ENCODE peak calls at places on chromosomes 12 and 14, in nine cellular contexts. X, Q, C, N, E, S, M, A and F are unnamed samples.
A peak's percentile ranks its signal among the peaks of the same experiment; 100 is the strongest.

GRCh38 chr14:24056800-24057184 is 5.0 kb downstream of the CARMIL3 start:
- DNase-seq in M (no peak), X (no peak), S (no peak), Q (no peak), C (no peak), N (no peak), E (no peak), A (peak; percentile 14), F (no peak)

GRCh38 chr14:102028733-102029132 is 58.1 kb downstream of the HSP90AA1 start:
- DNase-seq in A (peak; percentile 96), M (no peak), C (no peak), Q (peak; percentile 31), N (peak; percentile 90), S (peak; percentile 48), E (peak; percentile 77), X (no peak), F (peak; percentile 90)

GRCh38 chr12:117151195-117152031 is 38.9 kb downstream of the FBXO21 start:
- DNase-seq in A (peak; percentile 34), M (peak; percentile 39), Q (peak; percentile 30), S (peak; percentile 57), E (peak; percentile 41), C (peak; percentile 88), X (peak; percentile 67), N (peak; percentile 43), F (peak; percentile 67)

GRCh38 chr12:55659486-55660385 is 23.0 kb downstream of the OR10P1 start:
- DNase-seq in A (peak; percentile 56), X (peak; percentile 12), C (peak; percentile 49), N (peak; percentile 43), E (peak; percentile 9), Q (no peak), S (peak; percentile 19), M (peak; percentile 27), F (peak; percentile 73)

GRCh38 chr12:113720629-113721028 is 245.5 kb downstream of the RBM19 start:
- DNase-seq in N (no peak), A (no peak), S (no peak), X (no peak), M (peak; percentile 23), C (no peak), Q (no peak), E (no peak), F (no peak)

GRCh38 chr12:13981296-13981962 is at the start of gene GRIN2B:
- DNase-seq in A (no peak), X (no peak), Q (no peak), N (no peak), S (no peak), C (peak; percentile 58), M (no peak), E (no peak), F (no peak)

GRCh38 chr12:46608431-46609280 is 217.1 kb downstream of the SLC38A4 start:
- DNase-seq in N (peak; percentile 83), A (peak; percentile 30), E (peak; percentile 76), X (peak; percentile 13), Q (no peak), M (no peak), S (peak; percentile 21), C (no peak), F (peak; percentile 81)

GRCh38 chr12:48037267-48037915 is 33.1 kb upstream of the COL2A1 start:
- DNase-seq in A (no peak), Q (no peak), C (peak; percentile 95), M (peak; percentile 52), S (peak; percentile 22), X (no peak), N (peak; percentile 60), E (peak; percentile 39), F (no peak)

GRCh38 chr14:59363545-59364226 is 101.5 kb downstream of the GPR135 start:
- DNase-seq in M (no peak), S (no peak), C (no peak), N (peak; percentile 57), A (peak; percentile 98), X (peak; percentile 74), Q (no peak), E (peak; percentile 42), F (peak; percentile 43)

GRCh38 chr12:107359382-107359781 is 266.0 kb upstream of the CRY1 start:
- DNase-seq in N (peak; percentile 74), E (peak; percentile 77), A (peak; percentile 76), C (no peak), S (no peak), Q (no peak), X (no peak), M (no peak), F (peak; percentile 75)

GRCh38 chr14:61462566-61463195 is 141.3 kb downstream of the PRKCH start:
- DNase-seq in N (peak; percentile 71), A (peak; percentile 91), Q (peak; percentile 50), X (peak; percentile 73), E (peak; percentile 83), M (peak; percentile 54), S (peak; percentile 74), C (no peak), F (peak; percentile 84)

GRCh38 chr12:57626929-57627445 is 6.0 kb downstream of the B4GALNT1 start:
- DNase-seq in Q (no peak), M (no peak), S (no peak), A (no peak), E (no peak), X (no peak), N (no peak), C (no peak), F (no peak)

GRCh38 chr12:51004504-51004903 is 21.7 kb downstream of the SLC11A2 start:
- DNase-seq in E (no peak), S (no peak), X (no peak), A (no peak), Q (no peak), C (no peak), N (no peak), M (no peak), F (no peak)

GRCh38 chr12:51011960-51012359 is 14.2 kb downstream of the SLC11A2 start:
- DNase-seq in N (peak; percentile 22), M (no peak), C (peak; percentile 82), E (no peak), A (no peak), X (no peak), Q (no peak), S (no peak), F (peak; percentile 31)

GRCh38 chr12:51005671-51006070 is 20.5 kb downstream of the SLC11A2 start:
- DNase-seq in M (no peak), Q (no peak), S (no peak), E (no peak), A (peak; percentile 88), X (no peak), N (no peak), C (no peak), F (no peak)

GRCh38 chr12:51009038-51009437 is 17.1 kb downstream of the SLC11A2 start:
- DNase-seq in E (no peak), A (no peak), C (no peak), Q (peak; percentile 44), S (no peak), M (no peak), N (peak; percentile 16), X (no peak), F (no peak)

DNA sequence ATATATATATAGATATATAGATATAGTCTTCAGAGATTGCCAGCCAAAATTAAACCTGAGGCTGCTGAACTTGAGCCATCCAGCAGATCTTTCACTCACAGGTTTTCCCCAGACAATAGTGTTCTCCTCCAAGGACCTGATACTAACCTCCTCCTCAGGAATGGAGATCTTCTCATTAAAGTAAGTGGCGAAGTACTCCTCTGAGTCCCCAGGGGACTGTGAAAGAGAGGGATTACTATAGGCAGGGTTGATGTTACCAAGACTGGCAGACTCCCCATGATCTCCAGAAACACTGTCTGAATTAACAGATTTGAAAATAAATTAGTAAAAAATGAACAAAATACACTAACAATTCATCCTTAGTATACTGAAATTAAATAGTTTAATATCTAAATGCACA is 17.9 kb downstream of the SLC11A2 start:
- DNase-seq in X (no peak), N (no peak), Q (no peak), E (no peak), M (no peak), A (no peak), S (no peak), C (no peak), F (no peak)
- H3K9ac ChIP-seq in X (no peak overlapping the region), N (no peak overlapping the region), Q (no peak overlapping the region), E (no peak overlapping the region), M (no peak overlapping the region), A (no peak overlapping the region), S (no peak overlapping the region), C (no peak overlapping the region), F (no peak overlapping the region)

GRCh38 chr12:63264629-63265028 is 113.6 kb upstream of the AVPR1A start:
- DNase-seq in E (no peak), N (no peak), A (no peak), S (no peak), M (no peak), Q (no peak), C (no peak), X (no peak), F (no peak)
- H3K9ac ChIP-seq in E (no peak overlapping the region), N (no peak overlapping the region), A (no peak overlapping the region), S (no peak overlapping the region), M (no peak overlapping the region), Q (no peak overlapping the region), C (no peak overlapping the region), X (no peak overlapping the region), F (no peak overlapping the region)

DNA sequence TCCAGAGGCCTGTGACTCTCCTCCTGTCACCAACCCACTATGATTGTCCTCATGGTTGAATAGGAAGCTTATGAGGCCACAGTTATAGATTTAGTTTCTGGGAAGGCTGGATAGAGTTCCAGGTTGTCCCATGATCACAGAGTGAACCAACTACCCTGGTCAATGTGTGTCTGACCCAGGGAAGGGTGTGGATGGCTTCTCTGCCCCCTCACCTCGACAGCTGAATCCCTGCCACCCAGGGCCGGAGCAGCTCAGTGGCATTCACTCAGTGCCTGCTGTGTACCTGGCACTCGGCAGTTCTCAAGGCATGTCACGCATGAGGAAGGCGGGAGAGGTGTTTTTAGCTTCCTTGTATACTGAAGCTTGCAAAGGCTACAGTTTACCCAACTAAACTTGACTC is 43.2 kb downstream of the JDP2 start:
- DNase-seq in E (no peak), N (no peak), A (no peak), C (no peak), M (no peak), X (no peak), Q (no peak), S (no peak), F (no peak)
- H3K9ac ChIP-seq in E (no peak overlapping the region), N (no peak overlapping the region), A (no peak overlapping the region), C (no peak overlapping the region), M (no peak overlapping the region), X (no peak overlapping the region), Q (peak overlapping the region; percentile 9), S (no peak overlapping the region), F (no peak overlapping the region)

DNA sequence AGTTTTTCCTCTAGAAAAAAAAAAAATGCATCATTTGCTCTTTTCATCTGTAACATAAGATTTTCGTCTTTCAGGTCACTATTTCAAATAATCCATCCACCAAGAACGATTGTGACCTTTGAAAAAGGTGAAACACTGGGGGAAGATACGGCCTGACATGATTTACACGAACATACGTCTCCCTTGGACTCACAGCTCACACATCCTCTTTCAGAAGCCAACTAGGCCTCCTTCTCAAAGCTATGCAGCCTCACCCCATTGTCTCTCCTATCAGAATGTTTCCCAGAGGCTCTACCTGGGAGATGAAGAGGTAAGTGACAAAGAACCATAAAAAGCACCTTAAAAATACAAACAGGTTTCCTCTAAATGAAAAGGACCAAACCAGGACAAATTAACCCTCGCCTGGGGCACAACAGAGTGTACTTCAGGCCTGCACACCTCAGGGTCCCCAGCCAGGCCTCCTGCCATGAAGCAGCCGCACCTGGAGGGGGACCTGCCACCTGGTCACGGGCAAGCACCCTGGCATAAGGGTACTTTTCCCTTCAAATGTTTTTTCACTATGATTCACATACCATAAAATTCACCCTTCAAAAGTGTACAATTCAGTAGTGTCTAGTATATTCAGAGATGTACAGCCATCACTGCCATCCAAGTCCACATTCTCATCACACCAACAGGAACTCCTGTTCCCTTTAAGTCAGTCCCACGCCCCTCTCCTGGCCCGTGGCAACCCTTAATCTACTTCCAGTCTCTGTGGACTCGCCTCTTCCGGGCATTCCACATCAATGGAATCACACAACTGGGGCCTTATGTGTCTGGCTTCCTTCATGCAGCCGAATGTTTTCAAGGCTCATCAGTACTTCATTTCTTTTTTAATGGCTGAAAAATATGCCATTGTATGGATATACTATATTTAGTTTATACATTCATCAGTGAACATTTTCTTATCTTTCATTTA is 5.4 kb downstream of the SLC15A4 start:
- DNase-seq in C (no peak), Q (no peak), N (peak; percentile 85), A (peak; percentile 33), S (peak; percentile 64), M (no peak), E (peak; percentile 43), X (no peak), F (peak; percentile 65)
- H3K9ac ChIP-seq in C (no peak overlapping the region), Q (no peak overlapping the region), N (no peak overlapping the region), A (no peak overlapping the region), S (peak overlapping the region; percentile 72), M (no peak overlapping the region), E (peak overlapping the region; percentile 36), X (no peak overlapping the region), F (peak overlapping the region; percentile 73)